ENCODE peak calls at places on chromosomes 5 and 9, in seven cellular contexts. U, S, G, J, N, E and W are unnamed samples.

GRCh38 chr5:96750110-96750822 is 57.5 kb downstream of the ERAP1 start:
- DNase-seq in J (no peak), U (no peak), G (no peak), N (no peak), E (no peak), S (no peak), W (no peak)

GRCh38 chr5:175383350-175383749 is 60.6 kb downstream of the DRD1 start:
- DNase-seq in N (no peak), E (no peak), S (no peak), U (no peak), J (no peak), G (no peak), W (no peak)

GRCh38 chr5:115758356-115758755 is 58.1 kb downstream of the CDO1 start:
- DNase-seq in G (no peak), E (no peak), U (no peak), J (no peak), S (peak; percentile 4), N (no peak), W (peak; percentile 4)

GRCh38 chr5:79774171-79774854 is 84.7 kb downstream of the CMYA5 start:
- DNase-seq in U (peak; percentile 46), S (peak; percentile 19), J (no peak), G (no peak), N (no peak), E (no peak), W (peak; percentile 20)

GRCh38 chr5:1092122-1092521 is 19.7 kb downstream of the SLC12A7 start:
- DNase-seq in G (no peak), E (no peak), N (no peak), J (no peak), U (no peak), S (no peak), W (no peak)

GRCh38 chr5:165393839-165394238 is 1888.4 kb downstream of the MAT2B start:
- DNase-seq in S (no peak), G (no peak), E (no peak), J (no peak), U (no peak), N (no peak), W (no peak)

GRCh38 chr9:94881023-94881422 is 154.5 kb downstream of the AOPEP start:
- DNase-seq in G (no peak), S (no peak), N (no peak), E (no peak), U (no peak), J (no peak), W (no peak)

GRCh38 chr5:68196876-68197275 is 18.7 kb upstream of the PIK3R1 start:
- DNase-seq in S (no peak), G (no peak), N (no peak), U (no peak), J (no peak), E (no peak), W (peak; percentile 79)

GRCh38 chr5:143657814-143658395 is 154.1 kb upstream of the HMHB1 start:
- DNase-seq in N (no peak), E (no peak), G (peak; percentile 88), S (no peak), U (no peak), J (no peak), W (no peak)

GRCh38 chr9:117720066-117720465 is 15.9 kb downstream of the TLR4 start:
- DNase-seq in U (no peak), N (no peak), E (no peak), J (no peak), G (no peak), S (no peak), W (no peak)

GRCh38 chr9:37036237-37037136 is 2.4 kb upstream of the PAX5 start:
- DNase-seq in E (no peak), U (no peak), S (peak; percentile 53), J (no peak), G (peak; percentile 16), N (no peak), W (peak; percentile 61)

GRCh38 chr5:153767221-153768218 is 271.2 kb downstream of the FAM114A2 start:
- DNase-seq in G (no peak), N (no peak), S (no peak), E (no peak), U (no peak), J (no peak), W (no peak)

GRCh38 chr5:50623666-50624065 is 42.8 kb upstream of the PARP8 start:
- DNase-seq in U (no peak), N (no peak), J (no peak), S (no peak), G (no peak), E (no peak), W (no peak)

GRCh38 chr9:20606637-20607036 is 15.7 kb downstream of the MLLT3 start:
- DNase-seq in S (no peak), E (no peak), U (no peak), G (no peak), J (no peak), N (peak; percentile 45), W (no peak)

GRCh38 chr9:70601000-70601929 is 186.8 kb upstream of the KLF9 start:
- DNase-seq in S (no peak), N (peak; percentile 98), G (peak; percentile 84), E (peak; percentile 97), J (peak; percentile 97), U (no peak), W (no peak)